ENCODE peak calls at places on chromosome 7, in six cellular contexts. H is fibroblast of the aortic adventitia; Y is CD4-positive, alpha-beta memory T cell; I is activated T-cell treated with anti-CD3 and anti-CD28 coated beads for 4 hours; Q is stimulated activated CD4-positive, alpha-beta T cell treated with anti-CD3 and anti-CD28 coated beads, Interleukin-4, amount 100 ng/mL, for 48 hours; X is CD8-positive, alpha-beta memory T cell. F is an unnamed sample.
A peak's percentile ranks its signal among the peaks of the same experiment; 100 is the strongest.

GRCh38 chr7:121547341-121548092 is 151.4 kb upstream of the FAM3C start:
- DNase-seq in I (no peak), X (no peak), Y (no peak), Q (no peak), H (peak; percentile 87), F (peak; percentile 41)

GRCh38 chr7:92831716-92832622 is 4.4 kb downstream of the CDK6 start:
- DNase-seq in Y (peak; percentile 40), X (no peak), Q (no peak), H (peak; percentile 83), I (no peak), F (peak; percentile 8)

GRCh38 chr7:24587853-24588252 is 14.6 kb downstream of the PALS2 start:
- DNase-seq in H (peak; percentile 14), Y (peak; percentile 59), X (peak; percentile 35), Q (no peak), I (peak; percentile 25), F (peak; percentile 36)

GRCh38 chr7:118621810-118622209 is 397.3 kb downstream of the ANKRD7 start:
- DNase-seq in X (no peak), I (no peak), H (no peak), Y (no peak), Q (no peak), F (no peak)

GRCh38 chr7:115763347-115763746 is 267.2 kb downstream of the TFEC start:
- DNase-seq in Y (no peak), H (no peak), I (no peak), Q (no peak), X (no peak), F (no peak)

GRCh38 chr7:141227454-141227853 is 153.6 kb downstream of the TMEM178B start:
- DNase-seq in Y (no peak), H (no peak), I (no peak), Q (no peak), X (no peak), F (no peak)

GRCh38 chr7:141053626-141054025 is 20.2 kb upstream of the TMEM178B start:
- DNase-seq in Y (peak; percentile 86), X (peak; percentile 48), I (peak; percentile 19), Q (peak; percentile 39), H (no peak), F (peak; percentile 79)

GRCh38 chr7:5421626-5422323 is 1.9 kb downstream of the TNRC18 start:
- DNase-seq in Q (no peak), X (no peak), I (no peak), H (peak; percentile 79), Y (peak; percentile 26), F (no peak)

GRCh38 chr7:47036909-47037308 is 545.0 kb downstream of the TNS3 start:
- DNase-seq in Q (no peak), X (no peak), Y (no peak), I (no peak), H (no peak), F (no peak)

F was measured in central memory CD4-positive, alpha-beta T cell.